ENCODE peak calls at places on chromosomes 5 and 9, in nine cellular contexts. V is HCT116, O is colonic mucosa, D is mesenchymal stem cell, W is right lobe of liver, A is aorta, N is hepatocyte, P is neuronal stem cell, B is IMR-90. I is an unnamed sample.

GRCh38 chr5:72015103-72015548 is 92.1 kb upstream of the MAP1B start:
- DNase-seq in N (peak; percentile 58), A (no peak), O (peak; percentile 20), P (no peak), D (peak; percentile 36), B (peak; percentile 56), V (peak; percentile 93), W (no peak), I (peak; percentile 13)

GRCh38 chr9:2163231-2163885 is 148.2 kb downstream of the SMARCA2 start:
- DNase-seq in P (no peak), O (no peak), N (no peak), V (no peak), B (no peak), A (no peak), D (no peak), W (no peak), I (no peak)

GRCh38 chr5:109322694-109323093 is 87.1 kb downstream of the PJA2 start:
- DNase-seq in V (no peak), N (no peak), A (no peak), P (no peak), D (no peak), O (no peak), W (no peak), B (no peak), I (no peak)

GRCh38 chr5:168096525-168096924 is 194.9 kb upstream of the WWC1 start:
- DNase-seq in P (no peak), N (no peak), W (no peak), V (no peak), O (no peak), A (no peak), D (no peak), B (no peak), I (peak; percentile 58)

GRCh38 chr5:40736103-40736875 is 19.5 kb downstream of the TTC33 start:
- DNase-seq in D (peak; percentile 72), A (no peak), W (no peak), N (peak; percentile 57), V (peak; percentile 50), O (no peak), P (peak; percentile 27), B (peak; percentile 74), I (peak; percentile 82)

GRCh38 chr5:106121972-106122605 is 1548.6 kb downstream of the EFNA5 start:
- DNase-seq in V (peak; percentile 8), O (peak; percentile 22), A (no peak), P (no peak), N (peak; percentile 9), B (peak; percentile 4), D (peak; percentile 18), W (no peak), I (peak; percentile 9)

GRCh38 chr9:135440620-135441019 is 39.0 kb upstream of the PPP1R26 start:
- DNase-seq in D (no peak), B (no peak), V (peak; percentile 26), A (peak; percentile 31), P (no peak), O (no peak), W (no peak), N (no peak), I (no peak)

GRCh38 chr5:168685566-168685965 is 106.4 kb upstream of the PANK3 start:
- DNase-seq in O (no peak), N (no peak), B (no peak), D (no peak), P (no peak), V (no peak), A (no peak), W (no peak), I (no peak)

GRCh38 chr9:15475923-15476536 is 34.7 kb downstream of the PSIP1 start:
- DNase-seq in O (no peak), V (no peak), A (no peak), D (no peak), N (no peak), B (no peak), W (no peak), P (no peak), I (no peak)

GRCh38 chr5:93252165-93252564 is 328.9 kb downstream of the NR2F1-AS1 start:
- DNase-seq in B (no peak), O (no peak), P (no peak), D (no peak), V (peak; percentile 33), N (no peak), W (no peak), A (no peak), I (no peak)

GRCh38 chr9:135513351-135513846 is 7.8 kb upstream of the LCN1 start:
- DNase-seq in W (peak; percentile 37), O (no peak), N (no peak), V (no peak), D (no peak), B (no peak), P (no peak), A (no peak), I (no peak)

GRCh38 chr9:38700695-38701094 is 19.2 kb downstream of the FAM240B start:
- DNase-seq in D (no peak), W (no peak), A (no peak), O (no peak), V (no peak), B (peak; percentile 8), P (no peak), N (no peak), I (no peak)

GRCh38 chr9:115733318-115733717 is 420.3 kb upstream of the PAPPA start:
- DNase-seq in P (no peak), N (no peak), B (no peak), V (no peak), O (no peak), D (peak; percentile 34), A (no peak), W (no peak), I (no peak)

GRCh38 chr5:43191740-43192557 is at the start of gene NIM1K:
- DNase-seq in B (peak; percentile 27), V (no peak), N (peak; percentile 60), A (peak; percentile 86), W (peak; percentile 63), D (peak; percentile 71), P (peak; percentile 65), O (peak; percentile 49), I (peak; percentile 9)

GRCh38 chr9:33044677-33045282 is 19.7 kb downstream of the DNAJA1 start:
- DNase-seq in V (no peak), P (peak; percentile 3), N (peak; percentile 57), B (no peak), A (no peak), W (peak; percentile 74), D (no peak), O (peak; percentile 67), I (peak; percentile 61)

GRCh38 chr5:19859020-19859419 is 129.0 kb downstream of the CDH18 start:
- DNase-seq in A (no peak), P (no peak), W (no peak), B (no peak), D (no peak), O (no peak), V (no peak), N (no peak), I (no peak)
- H3K4me1 ChIP-seq in A (no peaks in the 10 kb centered on the region), P (no peaks in the 10 kb centered on the region), W (no peaks in the 10 kb centered on the region), B (no peaks in the 10 kb centered on the region), D (no peaks in the 10 kb centered on the region), O (no peaks in the 10 kb centered on the region), V (no peaks in the 10 kb centered on the region), N (no peaks in the 10 kb centered on the region), I (no peaks in the 10 kb centered on the region)

DNA sequence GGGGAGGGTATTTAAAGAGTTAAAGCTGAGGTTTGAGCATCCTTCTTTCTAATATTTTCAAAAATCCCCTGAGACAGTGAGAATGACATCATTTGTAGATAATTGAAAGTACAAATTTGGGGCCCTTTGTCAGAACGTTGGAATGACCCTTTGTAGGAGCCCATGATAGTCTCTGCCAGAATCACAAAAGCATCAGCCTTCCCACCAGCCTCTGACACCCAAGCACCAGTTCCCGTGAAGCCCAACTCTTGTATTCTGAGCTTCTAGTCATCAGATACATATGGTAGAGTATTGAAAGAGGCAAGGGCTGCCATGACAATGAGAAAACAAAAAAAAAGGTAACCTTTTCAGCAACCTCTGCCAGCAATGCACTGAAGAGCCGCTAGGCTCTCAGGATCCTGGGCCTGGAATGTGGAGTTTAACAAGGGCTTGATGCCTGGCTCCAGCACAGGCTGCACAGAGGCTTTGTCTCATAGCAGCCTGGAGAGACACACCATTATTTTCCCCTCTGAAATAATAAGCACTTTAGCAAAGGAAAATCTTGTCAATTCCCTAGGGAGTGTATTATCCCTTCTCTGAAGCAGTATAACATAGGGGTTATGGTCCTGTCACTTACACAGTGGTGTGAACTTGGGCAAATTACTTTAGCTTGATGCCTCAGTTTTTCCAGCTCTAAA is 114.4 kb downstream of the ZNF608 start:
- DNase-seq in D (peak; percentile 30), N (no peak), A (no peak), P (peak; percentile 38), V (no peak), B (no peak), O (no peak), W (no peak), I (no peak)
- H3K4me1 ChIP-seq in D (peaks cover 22% of the 10 kb centered on the region), N (peaks cover 31% of the 10 kb centered on the region), A (no peaks in the 10 kb centered on the region), P (peaks cover 21% of the 10 kb centered on the region), V (peaks cover 58% of the 10 kb centered on the region), B (peaks cover 36% of the 10 kb centered on the region), O (no peaks in the 10 kb centered on the region), W (peaks cover 2% of the 10 kb centered on the region), I (no peaks in the 10 kb centered on the region)

GRCh38 chr5:53037141-53037859 is 48.1 kb downstream of the ITGA2 start:
- DNase-seq in P (no peak), V (peak; percentile 38), D (peak; percentile 86), W (no peak), A (no peak), O (no peak), B (peak; percentile 78), N (no peak), I (peak; percentile 60)
- H3K4me1 ChIP-seq in P (peaks cover 1% of the 10 kb centered on the region), V (peaks cover 38% of the 10 kb centered on the region), D (peaks cover 5% of the 10 kb centered on the region), W (no peaks in the 10 kb centered on the region), A (no peaks in the 10 kb centered on the region), O (no peaks in the 10 kb centered on the region), B (peaks cover 18% of the 10 kb centered on the region), N (peaks cover 10% of the 10 kb centered on the region), I (peaks cover 4% of the 10 kb centered on the region)

GRCh38 chr5:14676320-14676719 is 11.8 kb downstream of the OTULIN start:
- DNase-seq in P (no peak), D (peak; percentile 51), N (no peak), O (no peak), A (no peak), V (no peak), B (peak; percentile 40), W (no peak), I (peak; percentile 21)
- H3K4me1 ChIP-seq in P (peaks cover 5% of the 10 kb centered on the region), D (peaks cover 18% of the 10 kb centered on the region), N (no peaks in the 10 kb centered on the region), O (peaks cover 6% of the 10 kb centered on the region), A (peaks cover 12% of the 10 kb centered on the region), V (no peaks in the 10 kb centered on the region), B (peaks cover 13% of the 10 kb centered on the region), W (no peaks in the 10 kb centered on the region), I (peaks cover 13% of the 10 kb centered on the region)

DNA sequence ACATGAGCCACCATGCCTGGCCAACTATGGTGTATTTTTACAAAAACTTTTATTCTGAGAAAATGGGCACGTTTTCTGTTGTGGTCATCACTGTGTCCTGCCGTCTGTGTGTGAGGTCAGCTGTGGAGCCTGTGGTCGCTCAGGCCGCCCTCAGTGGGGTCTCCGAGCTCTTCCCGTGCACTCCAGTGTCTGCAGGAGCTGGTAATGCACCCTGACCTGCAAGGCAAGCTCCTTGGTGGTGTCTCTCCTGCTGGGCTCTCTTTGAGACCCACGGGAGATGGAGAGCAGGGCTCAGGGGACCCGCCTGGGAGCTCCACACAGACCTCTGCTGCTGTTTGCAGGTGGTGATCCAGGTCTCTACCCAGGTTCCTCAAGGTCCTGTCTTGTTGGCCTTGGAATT is 9.6 kb upstream of the AHRR start:
- DNase-seq in P (no peak), W (no peak), D (no peak), A (no peak), O (no peak), B (no peak), V (no peak), N (no peak), I (no peak)
- H3K4me1 ChIP-seq in P (peaks cover 3% of the 10 kb centered on the region), W (no peaks in the 10 kb centered on the region), D (peaks cover 32% of the 10 kb centered on the region), A (no peaks in the 10 kb centered on the region), O (no peaks in the 10 kb centered on the region), B (peaks cover 1% of the 10 kb centered on the region), V (peaks cover 15% of the 10 kb centered on the region), N (no peaks in the 10 kb centered on the region), I (peaks cover 8% of the 10 kb centered on the region)

GRCh38 chr9:94922691-94923107 is 196.2 kb downstream of the AOPEP start:
- DNase-seq in P (no peak), D (peak; percentile 77), A (no peak), W (no peak), O (no peak), B (peak; percentile 64), V (no peak), N (no peak), I (no peak)
- H3K4me1 ChIP-seq in P (peaks cover 33% of the 10 kb centered on the region), D (peaks cover 34% of the 10 kb centered on the region), A (peaks cover 13% of the 10 kb centered on the region), W (no peaks in the 10 kb centered on the region), O (no peaks in the 10 kb centered on the region), B (peaks cover 30% of the 10 kb centered on the region), V (peaks cover 54% of the 10 kb centered on the region), N (peaks cover 53% of the 10 kb centered on the region), I (no peaks in the 10 kb centered on the region)

I was measured in small intestine.